ENCODE peak calls at places on chromosomes 12 and 14, in nine cellular contexts. One of them, this sample, is unnamed.
A peak's percentile ranks its signal among the peaks of the same experiment; 100 is the strongest.

GRCh38 chr14:20662968-20663731 is 21.2 kb upstream of the RNASE4 start:
- DNase-seq in CD14-positive monocyte: peak; percentile 80
- DNase-seq in astrocyte of the spinal cord: peak; percentile 48
- DNase-seq in B cell: peak; percentile 57
- DNase-seq in K562: peak; percentile 56
- DNase-seq in fibroblast of pulmonary artery: peak; percentile 66
- DNase-seq in WTC11: peak; percentile 94
- DNase-seq in body of pancreas: peak; percentile 87
- DNase-seq in fibroblast of lung: peak; percentile 61
- DNase-seq in this sample: peak; percentile 93

GRCh38 chr12:50699940-50700339 is 64.0 kb upstream of the ATF1 start:
- DNase-seq in B cell: no peak
- DNase-seq in fibroblast of pulmonary artery: no peak
- DNase-seq in K562: no peak
- DNase-seq in CD14-positive monocyte: no peak
- DNase-seq in fibroblast of lung: no peak
- DNase-seq in WTC11: no peak
- DNase-seq in body of pancreas: no peak
- DNase-seq in astrocyte of the spinal cord: no peak
- DNase-seq in this sample: no peak

GRCh38 chr12:53050426-53051057 is 677 bp downstream of the TNS2 start:
- DNase-seq in K562: no peak
- DNase-seq in body of pancreas: no peak
- DNase-seq in fibroblast of pulmonary artery: no peak
- DNase-seq in WTC11: no peak
- DNase-seq in B cell: peak; percentile 7
- DNase-seq in CD14-positive monocyte: no peak
- DNase-seq in fibroblast of lung: no peak
- DNase-seq in astrocyte of the spinal cord: peak; percentile 0
- DNase-seq in this sample: no peak

GRCh38 chr14:59407246-59407615 is 57.9 kb downstream of the GPR135 start:
- DNase-seq in K562: no peak
- DNase-seq in astrocyte of the spinal cord: peak; percentile 93
- DNase-seq in fibroblast of pulmonary artery: peak; percentile 98
- DNase-seq in B cell: no peak
- DNase-seq in CD14-positive monocyte: no peak
- DNase-seq in WTC11: no peak
- DNase-seq in fibroblast of lung: peak; percentile 96
- DNase-seq in body of pancreas: no peak
- DNase-seq in this sample: no peak

GRCh38 chr12:754871-755562 is 2.6 kb downstream of the WNK1 start:
- DNase-seq in CD14-positive monocyte: no peak
- DNase-seq in astrocyte of the spinal cord: peak; percentile 65
- DNase-seq in fibroblast of pulmonary artery: peak; percentile 75
- DNase-seq in body of pancreas: no peak
- DNase-seq in fibroblast of lung: peak; percentile 79
- DNase-seq in B cell: peak; percentile 60
- DNase-seq in K562: peak; percentile 15
- DNase-seq in WTC11: no peak
- DNase-seq in this sample: peak; percentile 44

GRCh38 chr12:68641138-68641537 is 30.4 kb downstream of the RAP1B start:
- DNase-seq in K562: no peak
- DNase-seq in body of pancreas: no peak
- DNase-seq in astrocyte of the spinal cord: no peak
- DNase-seq in CD14-positive monocyte: no peak
- DNase-seq in WTC11: no peak
- DNase-seq in fibroblast of pulmonary artery: no peak
- DNase-seq in B cell: peak; percentile 46
- DNase-seq in fibroblast of lung: no peak
- DNase-seq in this sample: peak; percentile 78

GRCh38 chr12:110585231-110585799 is 2.2 kb upstream of the PPTC7 start:
- DNase-seq in fibroblast of lung: peak; percentile 24
- DNase-seq in astrocyte of the spinal cord: peak; percentile 17
- DNase-seq in CD14-positive monocyte: peak; percentile 51
- DNase-seq in fibroblast of pulmonary artery: peak; percentile 47
- DNase-seq in body of pancreas: peak; percentile 31
- DNase-seq in B cell: no peak
- DNase-seq in K562: no peak
- DNase-seq in WTC11: no peak
- DNase-seq in this sample: peak; percentile 61

GRCh38 chr12:40474630-40475029 is 217.6 kb upstream of the CNTN1 start:
- DNase-seq in fibroblast of pulmonary artery: no peak
- DNase-seq in fibroblast of lung: no peak
- DNase-seq in astrocyte of the spinal cord: no peak
- DNase-seq in body of pancreas: no peak
- DNase-seq in K562: no peak
- DNase-seq in CD14-positive monocyte: no peak
- DNase-seq in WTC11: no peak
- DNase-seq in B cell: no peak
- DNase-seq in this sample: no peak

GRCh38 chr12:124939428-124940142 is 25.1 kb upstream of the UBC start:
- DNase-seq in fibroblast of pulmonary artery: peak; percentile 94
- DNase-seq in B cell: no peak
- DNase-seq in astrocyte of the spinal cord: peak; percentile 93
- DNase-seq in CD14-positive monocyte: peak; percentile 69
- DNase-seq in body of pancreas: peak; percentile 90
- DNase-seq in fibroblast of lung: peak; percentile 98
- DNase-seq in K562: peak; percentile 75
- DNase-seq in WTC11: peak; percentile 90
- DNase-seq in this sample: peak; percentile 95

DNA sequence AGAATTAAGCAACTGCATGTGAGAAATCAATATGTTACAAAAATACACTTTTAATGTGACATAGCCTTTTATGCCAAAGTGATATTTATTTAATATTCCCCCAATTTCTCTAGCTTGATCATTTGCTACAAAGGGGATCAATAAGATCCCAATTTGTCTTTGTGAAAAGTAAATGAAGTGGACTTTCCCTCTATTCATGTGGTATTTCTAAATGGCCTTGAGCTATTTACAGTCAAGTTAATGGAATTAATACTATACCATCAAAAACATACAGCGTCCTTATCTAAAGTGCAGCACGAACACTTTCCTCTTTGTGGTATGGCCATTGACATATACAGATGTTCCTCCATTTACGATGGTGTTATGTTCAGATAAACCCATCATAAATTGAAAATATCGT is 23.2 kb downstream of the CFL2 start:
- DNase-seq in K562: no peak
- DNase-seq in B cell: no peak
- DNase-seq in astrocyte of the spinal cord: no peak
- DNase-seq in fibroblast of lung: no peak
- DNase-seq in CD14-positive monocyte: no peak
- DNase-seq in WTC11: no peak
- DNase-seq in fibroblast of pulmonary artery: no peak
- DNase-seq in body of pancreas: no peak
- DNase-seq in this sample: no peak
- TF ChIP-seq CTCF in K562: no peak
- TF ChIP-seq CTCF in B cell: no peak
- TF ChIP-seq CTCF in astrocyte of the spinal cord: no peak
- TF ChIP-seq CTCF in fibroblast of lung: no peak
- TF ChIP-seq CTCF in CD14-positive monocyte: no peak
- TF ChIP-seq CTCF in WTC11: no peak
- TF ChIP-seq CTCF in fibroblast of pulmonary artery: no peak
- TF ChIP-seq CTCF in body of pancreas: no peak
- TF ChIP-seq CTCF in this sample: no peak

GRCh38 chr12:107992870-107993451 is 136.1 kb upstream of the WSCD2 start:
- DNase-seq in astrocyte of the spinal cord: peak; percentile 2
- DNase-seq in body of pancreas: no peak
- DNase-seq in WTC11: peak; percentile 33
- DNase-seq in B cell: no peak
- DNase-seq in fibroblast of lung: peak; percentile 1
- DNase-seq in K562: peak; percentile 37
- DNase-seq in CD14-positive monocyte: no peak
- DNase-seq in fibroblast of pulmonary artery: peak; percentile 38
- DNase-seq in this sample: peak; percentile 14
- TF ChIP-seq CTCF in astrocyte of the spinal cord: peak; percentile 41
- TF ChIP-seq CTCF in body of pancreas: no peak
- TF ChIP-seq CTCF in WTC11: peak; percentile 2
- TF ChIP-seq CTCF in B cell: peak; percentile 26
- TF ChIP-seq CTCF in fibroblast of lung: no peak
- TF ChIP-seq CTCF in K562: peak; percentile 53
- TF ChIP-seq CTCF in CD14-positive monocyte: peak; percentile 70
- TF ChIP-seq CTCF in fibroblast of pulmonary artery: peak; percentile 45
- TF ChIP-seq CTCF in this sample: peak; percentile 59

GRCh38 chr12:120368789-120369475 is at the start of gene MSI1:
- DNase-seq in body of pancreas: no peak
- DNase-seq in CD14-positive monocyte: no peak
- DNase-seq in astrocyte of the spinal cord: no peak
- DNase-seq in WTC11: peak; percentile 38
- DNase-seq in K562: peak; percentile 65
- DNase-seq in B cell: peak; percentile 65
- DNase-seq in fibroblast of pulmonary artery: no peak
- DNase-seq in fibroblast of lung: no peak
- DNase-seq in this sample: no peak

GRCh38 chr12:120366884-120367251 is 2.1 kb downstream of the MSI1 start:
- DNase-seq in CD14-positive monocyte: no peak
- DNase-seq in WTC11: no peak
- DNase-seq in body of pancreas: no peak
- DNase-seq in astrocyte of the spinal cord: no peak
- DNase-seq in B cell: no peak
- DNase-seq in fibroblast of lung: no peak
- DNase-seq in K562: no peak
- DNase-seq in fibroblast of pulmonary artery: no peak
- DNase-seq in this sample: no peak

GRCh38 chr12:120366341-120366705 is 2.6 kb downstream of the MSI1 start:
- DNase-seq in CD14-positive monocyte: no peak
- DNase-seq in fibroblast of lung: no peak
- DNase-seq in B cell: no peak
- DNase-seq in body of pancreas: no peak
- DNase-seq in astrocyte of the spinal cord: no peak
- DNase-seq in fibroblast of pulmonary artery: no peak
- DNase-seq in WTC11: no peak
- DNase-seq in K562: no peak
- DNase-seq in this sample: no peak

GRCh38 chr12:120367924-120368788 is 808 bp downstream of the MSI1 start:
- DNase-seq in CD14-positive monocyte: no peak
- DNase-seq in B cell: no peak
- DNase-seq in fibroblast of pulmonary artery: no peak
- DNase-seq in fibroblast of lung: no peak
- DNase-seq in K562: peak; percentile 61
- DNase-seq in WTC11: peak; percentile 36
- DNase-seq in body of pancreas: no peak
- DNase-seq in astrocyte of the spinal cord: no peak
- DNase-seq in this sample: peak; percentile 68

DNA sequence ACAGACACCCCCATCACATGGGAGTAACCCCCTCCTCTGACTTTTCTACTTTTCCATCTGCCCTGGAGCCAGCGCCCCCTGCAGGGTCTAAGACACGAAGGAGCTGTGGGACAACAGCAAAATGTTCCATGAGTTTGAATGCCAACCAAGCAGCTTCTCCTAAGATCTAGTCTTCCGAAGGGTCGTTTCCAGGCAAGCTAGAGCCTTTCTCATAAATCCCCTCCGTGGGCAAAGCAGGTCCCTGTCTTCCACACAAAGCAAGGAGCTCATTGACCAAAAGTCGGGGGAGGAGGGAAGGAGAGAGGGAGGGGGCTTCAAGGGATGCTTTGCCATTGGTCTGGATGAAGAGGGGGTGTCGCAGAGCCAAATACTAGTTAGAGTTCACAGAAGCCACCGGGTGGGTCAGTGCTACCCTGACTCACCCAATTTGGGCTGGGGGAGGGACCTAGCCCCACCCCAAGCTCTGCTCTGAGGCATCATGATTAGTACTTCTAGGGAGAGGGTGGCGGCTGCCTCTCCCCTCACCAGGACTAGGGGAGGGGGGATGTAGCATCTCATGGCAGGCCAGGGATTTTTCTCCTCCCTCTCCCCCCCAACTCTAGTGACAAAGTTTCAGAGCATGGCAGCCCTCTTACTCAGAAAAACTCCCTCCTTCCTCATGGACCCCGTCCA is 1.6 kb downstream of the MSI1 start:
- DNase-seq in body of pancreas: peak; percentile 43
- DNase-seq in B cell: no peak
- DNase-seq in fibroblast of lung: no peak
- DNase-seq in fibroblast of pulmonary artery: no peak
- DNase-seq in CD14-positive monocyte: no peak
- DNase-seq in K562: peak; percentile 54
- DNase-seq in astrocyte of the spinal cord: no peak
- DNase-seq in WTC11: peak; percentile 65
- DNase-seq in this sample: peak; percentile 31
- TF ChIP-seq CTCF in body of pancreas: peak; percentile 21
- TF ChIP-seq CTCF in B cell: no peak
- TF ChIP-seq CTCF in fibroblast of lung: peak; percentile 20
- TF ChIP-seq CTCF in fibroblast of pulmonary artery: peak; percentile 35
- TF ChIP-seq CTCF in CD14-positive monocyte: peak; percentile 26
- TF ChIP-seq CTCF in K562: peak; percentile 68
- TF ChIP-seq CTCF in astrocyte of the spinal cord: peak; percentile 60
- TF ChIP-seq CTCF in WTC11: peak; percentile 55
- TF ChIP-seq CTCF in this sample: peak; percentile 58

GRCh38 chr12:26188132-26188531 is 7.2 kb upstream of the SSPN start:
- DNase-seq in K562: no peak
- DNase-seq in fibroblast of lung: peak; percentile 49
- DNase-seq in WTC11: no peak
- DNase-seq in fibroblast of pulmonary artery: peak; percentile 42
- DNase-seq in astrocyte of the spinal cord: peak; percentile 78
- DNase-seq in B cell: no peak
- DNase-seq in CD14-positive monocyte: no peak
- DNase-seq in body of pancreas: no peak
- DNase-seq in this sample: no peak

GRCh38 chr12:26188641-26189040 is 6.7 kb upstream of the SSPN start:
- DNase-seq in astrocyte of the spinal cord: peak; percentile 43
- DNase-seq in CD14-positive monocyte: no peak
- DNase-seq in fibroblast of pulmonary artery: peak; percentile 22
- DNase-seq in fibroblast of lung: peak; percentile 4
- DNase-seq in body of pancreas: no peak
- DNase-seq in K562: no peak
- DNase-seq in B cell: no peak
- DNase-seq in WTC11: no peak
- DNase-seq in this sample: no peak

GRCh38 chr12:26185532-26186320 is 9.6 kb upstream of the SSPN start:
- DNase-seq in WTC11: no peak
- DNase-seq in K562: no peak
- DNase-seq in body of pancreas: no peak
- DNase-seq in astrocyte of the spinal cord: no peak
- DNase-seq in fibroblast of lung: no peak
- DNase-seq in CD14-positive monocyte: no peak
- DNase-seq in fibroblast of pulmonary artery: no peak
- DNase-seq in B cell: no peak
- DNase-seq in this sample: no peak

GRCh38 chr12:26187014-26187413 is 8.4 kb upstream of the SSPN start:
- DNase-seq in fibroblast of lung: no peak
- DNase-seq in WTC11: no peak
- DNase-seq in fibroblast of pulmonary artery: no peak
- DNase-seq in B cell: no peak
- DNase-seq in K562: no peak
- DNase-seq in body of pancreas: no peak
- DNase-seq in CD14-positive monocyte: no peak
- DNase-seq in astrocyte of the spinal cord: no peak
- DNase-seq in this sample: no peak

DNA sequence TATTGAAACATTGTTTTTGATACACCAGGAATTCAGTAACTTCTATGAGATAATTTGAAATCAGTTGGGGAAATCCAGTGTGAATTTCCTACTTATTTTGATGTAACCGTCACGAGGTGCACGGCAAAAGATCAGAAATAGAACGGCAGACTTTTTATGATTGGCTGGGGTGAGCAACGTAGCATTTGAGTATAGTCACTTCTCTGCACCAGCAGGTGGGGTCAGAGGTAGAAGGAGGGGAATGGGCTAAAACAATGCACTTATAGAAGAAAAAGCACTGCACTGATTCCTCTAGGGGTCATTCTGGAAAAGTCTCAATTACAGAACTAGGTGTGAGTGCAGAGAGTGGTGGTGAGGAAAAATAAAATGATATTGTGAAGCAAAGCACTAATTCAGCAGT is 7.9 kb upstream of the SSPN start:
- DNase-seq in astrocyte of the spinal cord: no peak
- DNase-seq in fibroblast of pulmonary artery: no peak
- DNase-seq in K562: no peak
- DNase-seq in body of pancreas: no peak
- DNase-seq in B cell: no peak
- DNase-seq in CD14-positive monocyte: no peak
- DNase-seq in fibroblast of lung: no peak
- DNase-seq in WTC11: no peak
- DNase-seq in this sample: no peak
- TF ChIP-seq CTCF in astrocyte of the spinal cord: no peak
- TF ChIP-seq CTCF in fibroblast of pulmonary artery: no peak
- TF ChIP-seq CTCF in K562: no peak
- TF ChIP-seq CTCF in body of pancreas: no peak
- TF ChIP-seq CTCF in B cell: no peak
- TF ChIP-seq CTCF in CD14-positive monocyte: no peak
- TF ChIP-seq CTCF in fibroblast of lung: no peak
- TF ChIP-seq CTCF in WTC11: no peak
- TF ChIP-seq CTCF in this sample: no peak